ENCODE peak calls at places on chromosomes 13 and 19, in seven cellular contexts. P is lower leg skin, D is A549, M is IMR-90, H is Caco-2, Q is kidney epithelial cell, F is ascending aorta. S is an unnamed sample.

GRCh38 chr13:39527961-39528720 is 74.9 kb downstream of the LHFPL6 start:
- DNase-seq in P (no peak), D (peak), Q (peak), F (no peak), M (peak), H (no peak), S (peak)

GRCh38 chr19:2495651-2496316 is 19.9 kb downstream of the GADD45B start:
- DNase-seq in D (no peak), M (no peak), F (no peak), P (no peak), H (no peak), Q (no peak), S (no peak)

GRCh38 chr13:98345103-98345899 is 168.2 kb upstream of the RNF113B start:
- DNase-seq in M (no peak), P (no peak), Q (no peak), F (no peak), D (no peak), H (no peak), S (no peak)

GRCh38 chr13:31150315-31150985 is 11.3 kb downstream of the HSPH1 start:
- DNase-seq in D (no peak), Q (no peak), H (no peak), F (no peak), P (no peak), M (no peak), S (no peak)

GRCh38 chr13:38662362-38662761 is 24.5 kb upstream of the FREM2 start:
- DNase-seq in P (no peak), D (no peak), Q (no peak), F (no peak), H (no peak), M (peak), S (no peak)

GRCh38 chr19:47445937-47446402 is 25.7 kb downstream of the SLC8A2 start:
- DNase-seq in H (peak), D (no peak), M (no peak), Q (no peak), P (no peak), F (no peak), S (no peak)

GRCh38 chr19:53311044-53311443 is 22.5 kb upstream of the ZNF845 start:
- DNase-seq in M (no peak), P (no peak), Q (no peak), F (no peak), H (no peak), D (no peak), S (no peak)

GRCh38 chr19:8340341-8341096 is 2.5 kb downstream of the KANK3 start:
- DNase-seq in D (no peak), Q (no peak), F (no peak), M (no peak), P (no peak), H (no peak), S (no peak)

GRCh38 chr13:44388427-44388826 is 14.8 kb downstream of the SERP2 start:
- DNase-seq in F (no peak), P (no peak), M (no peak), D (no peak), Q (no peak), H (peak), S (no peak)

GRCh38 chr19:32407004-32407992 is 1.7 kb downstream of the DPY19L3 start:
- DNase-seq in M (peak), F (no peak), Q (peak), P (no peak), D (no peak), H (no peak), S (no peak)

GRCh38 chr13:41428155-41428554 is 29.2 kb upstream of the RGCC start:
- DNase-seq in P (no peak), Q (no peak), D (no peak), F (no peak), M (no peak), H (no peak), S (no peak)

GRCh38 chr13:104206450-104207044 is 1140.3 kb upstream of the SLC10A2 start:
- DNase-seq in Q (no peak), H (no peak), F (no peak), P (no peak), M (no peak), D (no peak), S (no peak)

GRCh38 chr13:104198811-104199210 is 1132.6 kb upstream of the SLC10A2 start:
- DNase-seq in H (no peak), M (no peak), F (no peak), Q (no peak), P (no peak), D (no peak), S (no peak)

GRCh38 chr13:104204177-104204576 is 1138.0 kb upstream of the SLC10A2 start:
- DNase-seq in Q (no peak), D (no peak), M (no peak), F (no peak), P (no peak), H (peak), S (no peak)
- TF ChIP-seq CTCF in Q (no peak), D (no peak), M (no peak), F (no peak), P (no peak), H (peak), S (no peak)

DNA sequence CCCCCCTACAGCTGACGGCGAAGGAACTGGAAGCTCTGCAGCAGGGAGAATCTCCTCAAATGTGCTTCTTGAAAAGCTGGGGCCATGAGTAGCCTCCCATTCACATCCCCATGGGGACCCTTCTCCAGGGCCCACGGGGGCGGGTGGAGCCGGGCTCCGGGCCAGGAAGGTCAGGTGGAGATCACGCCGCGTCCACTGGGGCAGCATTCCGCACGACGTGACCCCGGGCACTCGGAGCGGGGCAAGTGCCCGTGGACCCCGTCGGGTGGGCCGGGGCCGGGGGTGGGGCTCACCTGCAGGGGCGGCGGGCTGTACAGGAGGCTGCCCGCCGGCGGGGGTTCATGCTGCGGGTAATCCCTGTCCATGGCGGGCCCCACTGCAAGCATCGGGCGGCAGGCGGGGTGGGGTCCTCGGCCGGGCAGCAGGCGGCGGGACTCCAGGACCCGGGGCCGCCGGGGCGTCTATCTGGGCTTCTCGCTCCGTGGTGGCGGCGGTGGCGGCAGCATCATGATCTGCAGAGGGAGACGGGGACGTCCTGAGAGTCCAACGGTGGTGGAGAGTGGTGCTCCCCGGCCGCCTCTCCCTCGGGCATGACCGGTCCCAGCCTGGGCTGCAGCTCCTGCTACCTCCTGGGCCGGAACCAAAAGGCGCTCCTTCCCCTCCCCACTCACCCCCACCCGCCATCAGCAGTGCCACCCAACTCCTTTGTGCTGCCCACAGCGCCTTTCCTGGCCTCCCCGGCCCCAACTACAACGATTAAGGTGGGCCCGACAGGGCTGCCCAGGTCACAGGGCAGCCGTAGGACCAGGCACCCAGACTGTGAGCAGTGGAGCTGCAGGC is 20.0 kb downstream of the SBNO2 start:
- DNase-seq in Q (no peak), D (no peak), F (no peak), H (no peak), M (no peak), P (no peak), S (no peak)
- H3K4me3 ChIP-seq in Q (no peak), D (peak), F (peak), H (no peak), M (no peak), P (no peak), S (no peak)

GRCh38 chr13:27125357-27126282 is 46.0 kb downstream of the USP12 start:
- DNase-seq in F (no peak), H (no peak), Q (no peak), P (peak), D (no peak), M (no peak), S (no peak)
- TF ChIP-seq CTCF in F (no peak), H (no peak), Q (no peak), P (no peak), D (no peak), M (no peak), S (no peak)

GRCh38 chr13:24218977-24219376 is 58.5 kb downstream of the SPATA13 start:
- DNase-seq in Q (no peak), D (no peak), H (no peak), P (no peak), F (no peak), M (no peak), S (no peak)
- H3K4me3 ChIP-seq in Q (no peak), D (no peak), H (no peak), P (no peak), F (no peak), M (no peak), S (no peak)

GRCh38 chr19:51099070-51099382 is 9.2 kb downstream of the CTU1 start:
- DNase-seq in H (no peak), M (no peak), Q (no peak), F (no peak), P (no peak), D (no peak), S (no peak)
- TF ChIP-seq CTCF in H (no peak), M (no peak), Q (no peak), F (no peak), P (no peak), D (no peak), S (no peak)

GRCh38 chr13:48222358-48223015 is 10.5 kb upstream of the ITM2B start:
- DNase-seq in F (no peak), M (peak), Q (no peak), H (no peak), D (no peak), P (no peak), S (no peak)

GRCh38 chr13:48221301-48222190 is 11.5 kb upstream of the ITM2B start:
- DNase-seq in H (no peak), P (peak), Q (no peak), M (no peak), D (no peak), F (no peak), S (no peak)

GRCh38 chr13:48216204-48216711 is 16.7 kb upstream of the ITM2B start:
- DNase-seq in H (no peak), D (no peak), Q (no peak), F (no peak), P (no peak), M (no peak), S (no peak)

GRCh38 chr13:48223016-48223385 is 10.0 kb upstream of the ITM2B start:
- DNase-seq in Q (no peak), H (no peak), F (no peak), P (no peak), D (no peak), M (no peak), S (no peak)

DNA sequence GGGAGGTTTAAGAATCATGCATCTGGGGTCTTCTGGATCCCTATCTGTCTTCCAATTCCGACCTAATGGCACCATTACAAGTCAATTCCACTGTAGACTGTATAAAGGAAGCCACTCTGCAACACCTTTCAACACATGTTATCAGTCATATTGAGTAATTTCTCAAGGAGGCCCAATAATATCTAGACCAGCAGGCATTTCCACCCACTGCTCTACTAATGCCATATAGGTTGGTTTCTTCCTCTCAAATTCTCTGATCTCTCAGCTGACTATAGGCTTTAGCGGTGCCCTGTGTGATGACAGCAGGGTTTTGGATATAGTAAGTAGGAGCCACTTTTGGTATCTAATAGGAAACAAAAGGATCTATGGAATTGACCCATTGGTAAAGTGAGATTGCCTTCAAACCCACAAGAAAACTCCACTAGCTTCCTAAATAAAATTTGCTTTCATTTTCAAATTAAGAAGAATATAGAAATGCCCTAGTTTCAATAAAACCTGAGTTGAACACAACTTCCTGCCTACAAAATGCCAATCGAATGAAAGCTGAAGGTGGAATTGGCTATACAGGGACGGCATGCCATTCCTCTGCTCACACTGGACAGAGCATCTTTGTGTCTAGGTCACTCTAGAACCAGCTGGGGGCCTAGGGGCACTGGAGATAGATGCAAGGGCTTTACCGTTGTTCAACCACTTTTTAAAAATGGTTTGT is 12.3 kb upstream of the ITM2B start:
- DNase-seq in P (no peak), D (no peak), M (no peak), H (no peak), Q (no peak), F (no peak), S (no peak)
- H3K4me3 ChIP-seq in P (no peak), D (no peak), M (no peak), H (no peak), Q (no peak), F (no peak), S (no peak)

DNA sequence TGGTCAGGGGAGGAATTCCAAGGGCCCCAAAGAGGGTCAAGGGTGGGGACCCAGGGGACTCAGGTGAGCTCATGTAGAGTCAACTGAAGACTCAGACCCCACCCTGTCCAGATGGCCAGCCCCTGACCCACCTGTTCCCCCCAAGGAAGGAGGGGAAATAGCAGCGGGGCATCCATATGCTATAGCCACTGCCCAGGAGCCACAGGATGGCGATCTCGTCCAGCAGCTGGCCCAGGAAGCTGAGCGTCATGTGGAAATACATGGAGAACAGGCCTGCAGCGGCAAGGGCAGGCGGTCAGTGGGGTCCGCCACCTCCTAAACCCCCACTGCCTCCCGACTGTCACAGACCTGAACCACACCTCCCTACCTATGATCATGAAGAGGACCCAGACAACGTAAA is 21.4 kb downstream of the ACER1 start:
- DNase-seq in P (no peak), D (no peak), M (no peak), H (peak), F (no peak), Q (no peak), S (no peak)
- TF ChIP-seq CTCF in P (no peak), D (no peak), M (no peak), H (no peak), F (no peak), Q (no peak), S (no peak)

GRCh38 chr19:29525901-29526729 is at the start of gene VSTM2B:
- DNase-seq in Q (no peak), H (no peak), D (no peak), M (no peak), P (no peak), F (no peak), S (no peak)

GRCh38 chr19:29527500-29528328 is 1.9 kb downstream of the VSTM2B start:
- DNase-seq in Q (no peak), H (no peak), P (no peak), M (no peak), F (no peak), D (peak), S (no peak)

GRCh38 chr19:29524912-29525870 is 603 bp upstream of the VSTM2B start:
- DNase-seq in P (no peak), M (no peak), D (no peak), F (no peak), Q (no peak), H (no peak), S (no peak)

GRCh38 chr19:29528350-29528945 is 2.7 kb downstream of the VSTM2B start:
- DNase-seq in M (peak), P (peak), Q (peak), D (peak), F (no peak), H (no peak), S (no peak)

GRCh38 chr19:29526730-29527499 is 1.1 kb downstream of the VSTM2B start:
- DNase-seq in D (no peak), M (no peak), F (no peak), H (no peak), Q (no peak), P (no peak), S (no peak)
- H3K4me3 ChIP-seq in D (peak), M (no peak), F (peak), H (no peak), Q (no peak), P (no peak), S (no peak)

GRCh38 chr19:9498183-9498902 is at the start of gene ZNF560:
- DNase-seq in D (no peak), F (no peak), P (no peak), M (peak), Q (no peak), H (no peak), S (no peak)
- TF ChIP-seq CTCF in D (no peak), F (no peak), P (no peak), M (no peak), Q (peak), H (no peak), S (peak)

DNA sequence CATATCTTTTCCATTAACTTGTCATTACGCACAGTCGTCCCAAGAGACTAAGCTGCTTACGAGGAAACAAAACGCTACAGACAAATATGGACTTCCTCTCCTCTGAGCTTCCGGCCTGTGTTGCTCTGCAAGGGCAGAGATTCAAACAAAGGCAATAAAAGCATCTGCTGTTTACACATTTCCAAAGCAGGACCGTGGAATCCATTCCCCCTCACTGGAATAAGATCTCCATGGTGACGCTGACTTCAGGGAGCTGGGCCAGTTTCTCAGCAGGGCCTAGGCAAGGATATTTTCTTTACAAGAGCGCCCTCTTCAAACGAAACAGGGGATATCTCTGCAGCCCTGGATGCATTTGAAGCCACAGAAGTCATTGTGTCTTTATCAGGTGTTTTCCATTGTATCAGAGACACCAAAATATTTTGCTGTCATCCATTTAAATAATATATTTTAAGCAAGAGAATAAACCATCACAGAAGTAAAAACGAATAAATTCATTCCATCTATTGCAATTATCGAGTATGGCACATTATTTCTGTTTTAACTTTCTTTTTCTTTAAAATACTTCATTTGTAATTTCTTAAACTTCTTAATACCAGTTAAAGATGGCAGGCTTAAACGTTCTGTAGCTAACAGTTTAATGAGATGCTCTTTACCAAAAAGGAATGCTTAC is 177.5 kb downstream of the DCLK1 start:
- DNase-seq in Q (peak), F (no peak), H (peak), D (peak), P (peak), M (peak), S (peak)
- H3K4me3 ChIP-seq in Q (no peak), F (no peak), H (no peak), D (no peak), P (no peak), M (no peak), S (peak)